ENCODE peak calls at places on chromosomes 13 and 19, in ten cellular contexts. S is CD8-positive, alpha-beta memory T cell; R is CD8-positive, alpha-beta T cell; D is pancreas; H is GM12878; A is Peyer's patch; U is ovary; Q is heart right ventricle; E is heart left ventricle; C is prostate gland. B is an unnamed sample. For H3K27me3 and H3K4me1, the result is how much of the 10 kb centered on the place peaks cover.

GRCh38 chr19:10502524-10503001 is 593 bp downstream of the KEAP1 start:
- DNase-seq in E (peak), A (peak), C (peak), H (peak), U (peak), R (peak), S (peak), D (peak), Q (peak), B (no peak)

GRCh38 chr13:45721203-45721731 is 19.1 kb downstream of the CBY2 start:
- DNase-seq in Q (no peak), D (no peak), S (no peak), H (no peak), C (no peak), U (no peak), A (no peak), E (no peak), R (no peak), B (no peak)

GRCh38 chr13:110216403-110217041 is 90.4 kb downstream of the COL4A1 start:
- DNase-seq in R (no peak), D (no peak), S (no peak), E (no peak), Q (peak), C (no peak), U (no peak), A (no peak), H (no peak), B (no peak)

GRCh38 chr19:10776900-10777650 is 58.9 kb downstream of the TMED1 start:
- DNase-seq in D (no peak), H (no peak), E (no peak), U (no peak), A (peak), Q (no peak), C (no peak), R (no peak), S (no peak), B (no peak)

GRCh38 chr19:3351702-3352447 is 14.5 kb upstream of the NFIC start:
- DNase-seq in U (no peak), A (no peak), C (no peak), D (no peak), S (no peak), Q (no peak), E (peak), H (no peak), R (no peak), B (no peak)

GRCh38 chr13:59112375-59112774 is 1051.4 kb downstream of the DIAPH3 start:
- DNase-seq in U (no peak), Q (peak), E (no peak), C (no peak), H (no peak), A (peak), D (peak), R (no peak), S (no peak), B (no peak)

GRCh38 chr13:27663947-27664346 is 42.3 kb downstream of the POLR1D start:
- DNase-seq in U (no peak), C (no peak), D (no peak), H (no peak), Q (no peak), R (no peak), E (no peak), S (no peak), A (no peak), B (no peak)

GRCh38 chr13:72458701-72459100 is 268.7 kb downstream of the MZT1 start:
- DNase-seq in H (no peak), Q (no peak), E (no peak), U (no peak), R (no peak), A (no peak), C (no peak), S (no peak), D (no peak), B (peak)

GRCh38 chr13:26377038-26377437 is 123.1 kb downstream of the CDK8 start:
- DNase-seq in A (peak), S (no peak), Q (no peak), E (no peak), R (peak), C (no peak), U (no peak), H (no peak), D (no peak), B (peak)

GRCh38 chr13:41756198-41756885 is 204.6 kb downstream of the VWA8 start:
- DNase-seq in D (no peak), A (no peak), S (no peak), H (no peak), E (no peak), Q (no peak), R (no peak), U (no peak), C (no peak), B (no peak)

GRCh38 chr13:99983401-99984133 is 2.0 kb downstream of the ZIC2 start:
- DNase-seq in U (no peak), Q (no peak), S (no peak), H (no peak), D (no peak), A (no peak), C (no peak), R (no peak), E (no peak), B (no peak)

GRCh38 chr13:80399340-80400163 is 58.6 kb upstream of the SPRY2 start:
- DNase-seq in U (no peak), D (no peak), Q (no peak), H (peak), E (no peak), C (no peak), A (peak), S (no peak), R (no peak), B (no peak)

GRCh38 chr13:49356224-49356623 is 87.6 kb downstream of the CAB39L start:
- DNase-seq in E (no peak), D (no peak), H (no peak), U (no peak), S (no peak), R (no peak), A (no peak), C (no peak), Q (no peak), B (no peak)

GRCh38 chr19:55149078-55150003 is at the start of gene TNNT1:
- DNase-seq in E (peak), D (no peak), R (no peak), U (no peak), A (no peak), Q (no peak), S (no peak), H (no peak), C (no peak), B (no peak)

GRCh38 chr19:19368087-19368486 is 37.4 kb upstream of the GATAD2A start:
- DNase-seq in C (no peak), A (no peak), U (no peak), R (no peak), H (no peak), E (no peak), S (no peak), Q (no peak), D (no peak), B (no peak)

GRCh38 chr13:56932104-56932503 is 208.6 kb upstream of the PRR20A start:
- DNase-seq in D (no peak), H (no peak), A (no peak), R (no peak), S (no peak), Q (no peak), C (no peak), U (no peak), E (no peak), B (no peak)

GRCh38 chr13:110287031-110287828 is 19.7 kb downstream of the COL4A1 start:
- DNase-seq in H (no peak), S (no peak), R (no peak), A (peak), E (no peak), D (no peak), C (no peak), Q (no peak), U (no peak), B (no peak)

GRCh38 chr13:50375792-50376191 is 360.5 kb downstream of the KCNRG start:
- DNase-seq in D (no peak), E (no peak), S (no peak), C (no peak), Q (no peak), R (no peak), H (no peak), U (no peak), A (no peak), B (no peak)

GRCh38 chr19:21568816-21569496 is 63.6 kb downstream of the ZNF429 start:
- DNase-seq in A (peak), U (peak), R (peak), S (peak), C (peak), D (peak), E (peak), H (no peak), Q (peak), B (no peak)

GRCh38 chr19:40962460-40962961 is 28.6 kb upstream of the CYP2B6 start:
- DNase-seq in A (no peak), Q (no peak), C (no peak), D (no peak), R (no peak), U (no peak), S (no peak), H (no peak), E (no peak), B (no peak)

GRCh38 chr13:46507978-46508377 is 45.0 kb upstream of the LRCH1 start:
- DNase-seq in E (no peak), C (no peak), R (no peak), U (no peak), A (no peak), S (no peak), H (no peak), Q (no peak), D (no peak), B (no peak)

GRCh38 chr19:2123682-2124387 is 27.1 kb downstream of the IZUMO4 start:
- DNase-seq in C (no peak), R (no peak), U (no peak), S (no peak), E (no peak), H (no peak), A (no peak), D (no peak), Q (no peak), B (peak)

GRCh38 chr13:43587376-43587775 is 199.4 kb downstream of the ENOX1 start:
- DNase-seq in E (no peak), Q (no peak), R (no peak), H (no peak), A (no peak), S (no peak), D (no peak), C (no peak), U (no peak), B (no peak)

GRCh38 chr13:47480941-47481340 is 520.1 kb downstream of the SUCLA2 start:
- DNase-seq in S (no peak), Q (no peak), A (no peak), E (no peak), D (no peak), R (no peak), U (no peak), C (no peak), H (no peak), B (no peak)

GRCh38 chr13:67493835-67494234 is 263.7 kb upstream of the PCDH9 start:
- DNase-seq in C (no peak), E (no peak), Q (no peak), U (no peak), D (no peak), R (no peak), H (no peak), S (no peak), A (no peak), B (no peak)

GRCh38 chr13:25249001-25249543 is 38.2 kb downstream of the MTMR6 start:
- DNase-seq in C (no peak), E (no peak), U (no peak), Q (no peak), S (no peak), A (no peak), R (no peak), H (peak), D (no peak), B (no peak)

GRCh38 chr13:99067160-99067985 is 89.5 kb upstream of the DOCK9 start:
- DNase-seq in C (no peak), D (no peak), A (no peak), H (no peak), R (no peak), U (no peak), E (no peak), S (no peak), Q (no peak), B (no peak)

GRCh38 chr19:44072543-44073401 is 813 bp downstream of the ZNF284 start:
- DNase-seq in E (no peak), S (no peak), C (no peak), U (no peak), H (no peak), D (no peak), R (no peak), Q (no peak), A (no peak), B (no peak)

GRCh38 chr13:39269004-39269403 is 230.7 kb downstream of the NHLRC3 start:
- DNase-seq in Q (no peak), R (no peak), U (no peak), A (no peak), E (no peak), S (no peak), C (no peak), H (no peak), D (no peak), B (no peak)

DNA sequence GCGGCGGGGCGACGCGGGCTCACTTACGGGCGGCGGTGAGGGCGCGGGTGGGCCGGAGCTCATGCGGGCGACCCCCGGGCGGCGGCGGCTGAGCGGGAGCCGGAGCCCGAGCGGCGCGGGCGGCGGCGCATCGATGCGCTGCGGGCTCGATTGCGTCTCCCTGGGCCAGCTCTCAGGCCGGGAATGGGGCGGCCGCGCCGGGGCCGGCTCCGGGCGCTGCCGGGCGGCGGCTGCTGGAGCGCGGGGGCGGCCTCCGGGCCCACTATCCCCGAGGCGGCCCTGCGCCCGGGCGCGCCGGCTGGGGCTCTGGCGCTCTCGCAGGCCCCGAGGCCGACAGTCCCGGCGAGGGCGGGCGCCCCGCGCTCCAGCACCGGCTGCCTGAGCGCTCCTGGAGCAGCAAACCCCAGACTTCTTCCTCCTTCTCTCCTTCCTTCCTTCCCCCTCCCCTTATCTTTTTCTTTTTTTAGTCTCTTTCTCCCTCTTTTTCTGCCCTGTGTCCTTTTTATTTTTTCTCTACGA is 1.5 kb upstream of the TSHZ3 start:
- DNase-seq in S (no peak), R (no peak), A (no peak), E (peak), U (peak), Q (peak), H (no peak), D (peak), C (peak), B (no peak)
- H3K27me3 ChIP-seq in S (half or more), R (half or more), A (under half), E (under half), U (under half), Q (under half), H (under half), D (under half), C (under half), B (under half)

DNA sequence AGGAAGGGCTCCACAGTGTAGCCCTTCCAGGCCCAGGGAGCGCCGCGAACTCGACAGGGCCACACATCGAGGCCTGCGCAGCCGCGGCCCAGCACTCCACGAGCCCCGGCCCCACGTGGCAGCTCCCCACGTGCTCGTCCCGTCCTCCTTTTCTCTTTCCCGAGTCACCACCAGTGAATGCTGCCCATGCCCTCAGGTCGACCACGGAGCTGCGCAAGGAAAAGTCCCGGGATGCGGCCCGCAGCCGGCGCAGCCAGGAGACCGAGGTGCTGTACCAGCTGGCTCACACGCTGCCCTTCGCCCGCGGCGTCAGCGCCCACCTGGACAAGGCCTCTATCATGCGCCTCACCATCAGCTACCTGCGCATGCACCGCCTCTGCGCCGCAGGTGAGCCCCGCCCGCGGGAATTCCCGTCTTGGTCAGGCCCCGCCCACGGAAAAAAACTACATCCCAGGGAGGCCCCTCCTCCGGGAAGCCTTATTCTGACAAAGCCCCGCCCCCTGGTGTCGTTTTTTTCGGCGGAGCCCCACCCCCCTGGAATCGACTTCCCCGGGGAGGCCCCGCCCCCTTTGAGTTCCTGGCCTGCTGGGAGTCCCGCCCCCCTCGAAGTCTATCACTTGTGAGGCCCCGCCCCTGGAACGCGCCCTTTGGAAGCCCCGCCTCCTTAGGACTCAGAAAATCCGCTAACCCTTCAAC is 7.0 kb downstream of the HIF3A start:
- DNase-seq in D (peak), S (no peak), Q (peak), R (no peak), C (no peak), H (no peak), E (peak), U (peak), A (peak), B (peak)
- H3K4me1 ChIP-seq in D (under half), S (under half), Q (under half), R (under half), C (under half), H (under half), E (under half), U (under half), A (under half), B (under half)

GRCh38 chr19:51976852-51977251 is 9.8 kb downstream of the ZNF350 start:
- DNase-seq in R (no peak), A (no peak), Q (no peak), U (no peak), D (no peak), C (no peak), H (no peak), E (no peak), S (no peak), B (no peak)

GRCh38 chr19:51977346-51977745 is 9.3 kb downstream of the ZNF350 start:
- DNase-seq in S (no peak), A (no peak), E (no peak), H (no peak), D (no peak), C (no peak), Q (no peak), U (no peak), R (no peak), B (no peak)

GRCh38 chr19:51970718-51971117 is 15.9 kb downstream of the ZNF350 start:
- DNase-seq in Q (no peak), E (no peak), H (no peak), S (no peak), U (no peak), R (no peak), D (no peak), A (no peak), C (no peak), B (no peak)

GRCh38 chr19:51971624-51972023 is 15.0 kb downstream of the ZNF350 start:
- DNase-seq in C (no peak), U (no peak), A (no peak), H (no peak), Q (no peak), S (no peak), D (no peak), R (no peak), E (no peak), B (no peak)
- H3K4me3 ChIP-seq in C (no peak), U (no peak), A (no peak), H (no peak), Q (no peak), S (peak), D (no peak), R (no peak), E (no peak), B (no peak)

GRCh38 chr19:49435670-49436069 is 5.7 kb downstream of the SLC17A7 start:
- DNase-seq in U (no peak), E (no peak), A (no peak), H (no peak), Q (no peak), R (no peak), S (no peak), D (no peak), C (no peak), B (no peak)
- H3K27me3 ChIP-seq in U (under half), E (half or more), A (under half), H (under half), Q (half or more), R (half or more), S (half or more), D (under half), C (under half), B (under half)

GRCh38 chr19:18156268-18156667 is 3.3 kb downstream of the PIK3R2 start:
- DNase-seq in A (no peak), D (peak), Q (no peak), H (no peak), E (no peak), S (no peak), R (no peak), U (no peak), C (no peak), B (no peak)
- H3K4me1 ChIP-seq in A (half or more), D (under half), Q (half or more), H (under half), E (under half), S (under half), R (under half), U (under half), C (under half), B (under half)

B was measured in iPS DF 6.9.